ENCODE peak calls at places on chromosomes 7 and 10, in seven cellular contexts. B is HTR-8/SVneo; M is EL; A is IMR-90; I is effector CD4-positive, alpha-beta T cell; P is WTC11; Z is adrenal gland. Y is an unnamed sample.

GRCh38 chr10:87915989-87916388 is 52.6 kb downstream of the PTEN start:
- DNase-seq in B (no peak), M (peak), A (peak), I (no peak), P (no peak), Z (no peak), Y (no peak)

GRCh38 chr7:101707587-101707986 is 78.5 kb upstream of the MYL10 start:
- DNase-seq in B (no peak), M (no peak), A (no peak), I (no peak), P (no peak), Z (no peak), Y (no peak)

GRCh38 chr10:30182191-30183075 is 123.0 kb upstream of the JCAD start:
- DNase-seq in B (peak), M (peak), A (peak), I (no peak), P (no peak), Z (no peak), Y (peak)

GRCh38 chr10:31745612-31746376 is 182.8 kb downstream of the ARHGAP12 start:
- DNase-seq in B (peak), M (peak), A (peak), I (no peak), P (no peak), Z (no peak), Y (peak)

GRCh38 chr7:139914306-139914747 is 85.3 kb downstream of the TBXAS1 start:
- DNase-seq in B (no peak), M (peak), A (peak), I (no peak), P (no peak), Z (no peak), Y (peak)

GRCh38 chr7:40330408-40330807 is 195.6 kb downstream of the SUGCT start:
- DNase-seq in B (no peak), M (no peak), A (no peak), I (no peak), P (no peak), Z (no peak), Y (no peak)

GRCh38 chr10:29858352-29859267 is 200.8 kb downstream of the JCAD start:
- DNase-seq in B (peak), M (peak), A (peak), I (no peak), P (peak), Z (peak), Y (peak)

GRCh38 chr7:38186593-38187314 is 8.7 kb downstream of the STARD3NL start:
- DNase-seq in B (peak), M (peak), A (peak), I (no peak), P (no peak), Z (no peak), Y (peak)

GRCh38 chr7:54944179-54944578 is 74.6 kb upstream of the EGFR start:
- DNase-seq in B (no peak), M (peak), A (peak), I (no peak), P (no peak), Z (no peak), Y (no peak)

GRCh38 chr7:47669178-47669878 is 87.4 kb upstream of the TNS3 start:
- DNase-seq in B (peak), M (peak), A (peak), I (no peak), P (no peak), Z (peak), Y (peak)

GRCh38 chr7:285731-286130 is 4.2 kb upstream of the FOXL3 start:
- DNase-seq in B (no peak), M (no peak), A (no peak), I (no peak), P (no peak), Z (no peak), Y (no peak)